ENCODE peak calls at places on chromosomes 3 and 15, in eight cellular contexts. A, Q, Z, B, T, R, U and S are unnamed samples.
A peak's percentile ranks its signal among the peaks of the same experiment; 100 is the strongest.

GRCh38 chr15:48696627-48697312 is 51.3 kb upstream of the FBN1 start:
- DNase-seq in Z (no peak), T (no peak), U (peak; percentile 45), A (no peak), B (peak; percentile 59), Q (no peak), R (no peak), S (peak; percentile 56)

GRCh38 chr3:98513136-98513535 is 9.6 kb downstream of the CLDND1 start:
- DNase-seq in Z (no peak), T (peak; percentile 37), A (no peak), B (peak; percentile 61), U (peak; percentile 11), Q (no peak), R (no peak), S (peak; percentile 91)

GRCh38 chr3:190629088-190629487 is 115.2 kb downstream of the IL1RAP start:
- DNase-seq in T (no peak), Z (no peak), B (no peak), Q (no peak), R (no peak), A (no peak), U (no peak), S (no peak)

GRCh38 chr3:27216955-27217552 is 152.1 kb downstream of the NEK10 start:
- DNase-seq in U (peak; percentile 59), Z (no peak), A (no peak), Q (no peak), R (no peak), T (no peak), B (peak; percentile 81), S (peak; percentile 84)

GRCh38 chr3:50345586-50345985 is at the start of gene ZMYND10:
- DNase-seq in T (peak; percentile 79), Q (no peak), A (peak; percentile 66), Z (peak; percentile 92), U (peak; percentile 21), B (no peak), R (peak; percentile 57), S (peak; percentile 56)

GRCh38 chr3:144549161-144549560 is 577.5 kb downstream of the DIPK2A start:
- DNase-seq in A (no peak), U (no peak), Z (peak; percentile 49), R (no peak), T (no peak), Q (no peak), B (peak; percentile 32), S (no peak)

GRCh38 chr3:143731776-143732175 is 116.5 kb downstream of the SLC9A9 start:
- DNase-seq in R (no peak), Z (no peak), A (no peak), Q (no peak), B (peak; percentile 70), T (no peak), U (no peak), S (no peak)

GRCh38 chr3:101941253-101942039 is 92.1 kb downstream of the NFKBIZ start:
- DNase-seq in A (no peak), B (no peak), R (no peak), Z (no peak), Q (no peak), U (peak; percentile 64), T (no peak), S (peak; percentile 67)

GRCh38 chr15:25054943-25055342 is 100.2 kb downstream of the SNRPN start:
- DNase-seq in A (no peak), U (no peak), T (no peak), R (no peak), B (no peak), Q (no peak), Z (no peak), S (no peak)

GRCh38 chr3:117252208-117252607 is 542.6 kb downstream of the TUSC7 start:
- DNase-seq in Z (no peak), R (no peak), T (no peak), B (peak; percentile 84), A (no peak), Q (no peak), U (peak; percentile 2), S (peak; percentile 1)

GRCh38 chr15:43126358-43126757 is 7.0 kb upstream of the TMEM62 start:
- DNase-seq in R (no peak), A (no peak), Q (no peak), T (no peak), B (no peak), Z (no peak), U (no peak), S (no peak)

GRCh38 chr3:174218011-174218410 is 641.1 kb upstream of the NAALADL2 start:
- DNase-seq in Q (no peak), T (no peak), U (peak; percentile 49), R (no peak), A (no peak), Z (no peak), B (peak; percentile 58), S (peak; percentile 38)

GRCh38 chr3:24477090-24477656 is 17.5 kb downstream of the THRB start:
- DNase-seq in B (no peak), Q (no peak), A (no peak), U (no peak), R (no peak), Z (peak; percentile 17), T (no peak), S (no peak)

GRCh38 chr3:150365132-150365604 is 42.9 kb upstream of the TSC22D2 start:
- DNase-seq in T (no peak), R (no peak), U (peak; percentile 80), Z (no peak), Q (no peak), B (peak; percentile 97), A (no peak), S (peak; percentile 96)

GRCh38 chr3:129927072-129927471 is 33.6 kb upstream of the TMCC1 start:
- DNase-seq in R (no peak), B (peak; percentile 33), Q (no peak), A (no peak), Z (no peak), U (no peak), T (no peak), S (no peak)

GRCh38 chr3:165185707-165186327 is 10.4 kb downstream of the SLITRK3 start:
- DNase-seq in B (peak; percentile 58), R (no peak), U (peak; percentile 50), Z (peak; percentile 68), T (peak; percentile 22), A (no peak), Q (no peak), S (peak; percentile 55)

GRCh38 chr3:53170325-53171108 is 9.5 kb downstream of the PRKCD start:
- DNase-seq in Z (no peak), R (no peak), A (no peak), Q (no peak), T (no peak), U (no peak), B (no peak), S (no peak)

GRCh38 chr3:112496368-112497067 is 2.8 kb downstream of the BTLA start:
- DNase-seq in U (no peak), B (no peak), R (no peak), Q (no peak), T (no peak), Z (no peak), A (no peak), S (no peak)

GRCh38 chr3:44065311-44065710 is 176.4 kb upstream of the TOPAZ1 start:
- DNase-seq in Z (no peak), R (no peak), U (no peak), B (peak; percentile 70), T (no peak), Q (no peak), A (no peak), S (peak; percentile 88)

GRCh38 chr15:25435474-25436243 is 3.2 kb downstream of the UBE3A start:
- DNase-seq in A (no peak), T (no peak), Q (no peak), Z (no peak), U (no peak), B (no peak), R (no peak), S (no peak)

GRCh38 chr3:151838574-151839312 is 24.8 kb downstream of the AADAC start:
- DNase-seq in U (peak; percentile 82), R (peak; percentile 8), Z (peak; percentile 52), Q (no peak), T (peak; percentile 8), A (peak; percentile 2), B (peak; percentile 54), S (peak; percentile 89)

GRCh38 chr3:9721015-9721697 is 10.4 kb upstream of the BRPF1 start:
- DNase-seq in B (no peak), U (no peak), R (no peak), Z (no peak), T (no peak), A (no peak), Q (no peak), S (no peak)

GRCh38 chr3:150733373-150733935 is 29.5 kb downstream of the SIAH2 start:
- DNase-seq in R (no peak), Z (peak; percentile 45), T (no peak), U (no peak), Q (no peak), A (no peak), B (no peak), S (no peak)

GRCh38 chr15:96276438-96277210 is 53.9 kb upstream of the NR2F2 start:
- DNase-seq in B (peak; percentile 68), R (no peak), Q (no peak), U (peak; percentile 70), A (no peak), T (no peak), Z (no peak), S (peak; percentile 72)

GRCh38 chr3:170368921-170369320 is 11.4 kb downstream of the SKIL start:
- DNase-seq in U (no peak), A (no peak), B (no peak), R (no peak), Z (no peak), Q (no peak), T (no peak), S (no peak)

GRCh38 chr3:12165909-12166308 is 7.2 kb upstream of the TIMP4 start:
- DNase-seq in A (no peak), B (no peak), R (no peak), T (no peak), U (no peak), Q (no peak), Z (no peak), S (no peak)

GRCh38 chr3:71903141-71903540 is 118.2 kb upstream of the PROK2 start:
- DNase-seq in A (no peak), R (no peak), Z (no peak), Q (no peak), U (no peak), T (no peak), B (peak; percentile 21), S (no peak)

GRCh38 chr3:97940034-97940433 is 32.2 kb downstream of the RIOX2 start:
- DNase-seq in U (no peak), B (no peak), Q (no peak), Z (no peak), R (peak; percentile 4), A (no peak), T (no peak), S (peak; percentile 39)

GRCh38 chr3:9347887-9348286 is 15.0 kb upstream of the THUMPD3 start:
- DNase-seq in Z (no peak), R (no peak), B (no peak), A (no peak), T (no peak), Q (no peak), U (peak; percentile 61), S (peak; percentile 82)

GRCh38 chr3:12270976-12271375 is 17.9 kb upstream of the PPARG start:
- DNase-seq in B (no peak), T (no peak), U (no peak), R (no peak), Q (no peak), A (no peak), Z (no peak), S (no peak)

GRCh38 chr3:42847731-42848130 is 27.9 kb downstream of the CYP8B1 start:
- DNase-seq in R (no peak), U (no peak), A (no peak), T (no peak), B (no peak), Z (no peak), Q (peak; percentile 72), S (no peak)

GRCh38 chr15:66779331-66780009 is 77.4 kb downstream of the SMAD6 start:
- DNase-seq in A (no peak), Z (no peak), T (no peak), R (no peak), Q (no peak), B (no peak), U (no peak), S (peak; percentile 63)